ENCODE peak calls at places on chromosomes 12 and 14, in ten cellular contexts. K is suprapubic skin, W is foreskin keratinocyte, Z is neural progenitor cell, A is heart left ventricle, S is sigmoid colon, L is foreskin fibroblast, Q is prostate gland, I is mucosa of descending colon, P is psoas muscle. R is an unnamed sample.

GRCh38 chr12:116718578-116719454 is 19.1 kb downstream of the SPRING1 start:
- DNase-seq in P (no peak), Z (no peak), L (no peak), I (no peak), S (no peak), Q (no peak), A (no peak), K (no peak), W (no peak), R (no peak)

GRCh38 chr14:77000340-77001235 is 27.9 kb downstream of the IRF2BPL start:
- DNase-seq in W (no peak), A (peak), P (peak), K (no peak), L (peak), Q (peak), I (no peak), Z (peak), S (peak), R (no peak)

GRCh38 chr12:101490286-101490920 is 15.3 kb downstream of the SPIC start:
- DNase-seq in P (no peak), Q (peak), W (no peak), L (no peak), Z (peak), K (no peak), S (no peak), A (no peak), I (peak), R (no peak)

GRCh38 chr14:55721353-55721752 is 141.3 kb downstream of the KTN1 start:
- DNase-seq in L (peak), W (peak), A (no peak), S (no peak), I (no peak), Q (no peak), K (no peak), Z (no peak), P (no peak), R (no peak)

GRCh38 chr12:83040339-83040738 is 353.6 kb downstream of the TMTC2 start:
- DNase-seq in A (no peak), L (no peak), Q (no peak), Z (no peak), S (peak), W (no peak), I (no peak), K (no peak), P (no peak), R (no peak)

GRCh38 chr12:128069359-128069997 is 197.5 kb upstream of the TMEM132C start:
- DNase-seq in S (no peak), K (no peak), P (no peak), I (peak), W (peak), L (peak), Z (peak), A (no peak), Q (peak), R (no peak)

GRCh38 chr12:19190292-19191031 is 60.9 kb downstream of the PLEKHA5 start:
- DNase-seq in Q (no peak), I (no peak), W (no peak), Z (no peak), S (no peak), A (no peak), K (no peak), P (no peak), L (peak), R (no peak)

GRCh38 chr12:52231305-52232232 is 1.5 kb upstream of the KRT7 start:
- DNase-seq in W (no peak), I (no peak), Z (no peak), P (no peak), S (peak), L (no peak), A (no peak), K (peak), Q (no peak), R (no peak)

GRCh38 chr12:93571854-93572711 is at the start of gene SOCS2:
- DNase-seq in W (peak), Q (peak), I (peak), P (peak), S (peak), K (no peak), Z (peak), L (no peak), A (peak), R (peak)

GRCh38 chr12:16062611-16063010 is 151.5 kb downstream of the DERA start:
- DNase-seq in K (no peak), Z (no peak), W (no peak), A (no peak), I (no peak), Q (no peak), L (no peak), P (no peak), S (no peak), R (no peak)

GRCh38 chr12:132460571-132460970 is 29.4 kb upstream of the FBRSL1 start:
- DNase-seq in A (no peak), Z (no peak), L (no peak), P (no peak), K (no peak), Q (no peak), S (no peak), W (no peak), I (no peak), R (no peak)

GRCh38 chr14:101185081-101185835 is 281.7 kb upstream of the RTL1 start:
- DNase-seq in L (no peak), K (no peak), W (no peak), Z (no peak), Q (no peak), S (no peak), I (no peak), A (no peak), P (no peak), R (peak)

GRCh38 chr12:76266797-76267196 is 81.4 kb downstream of the BBS10 start:
- DNase-seq in A (peak), S (peak), I (no peak), P (peak), Q (peak), W (peak), L (peak), Z (no peak), K (peak), R (no peak)

GRCh38 chr12:130677957-130678558 is 38.0 kb downstream of the RIMBP2 start:
- DNase-seq in Q (no peak), I (peak), A (no peak), P (no peak), K (no peak), W (no peak), Z (no peak), L (no peak), S (no peak), R (no peak)

GRCh38 chr14:71623939-71624338 is 308.3 kb upstream of the RGS6 start:
- DNase-seq in Q (no peak), Z (no peak), S (no peak), P (no peak), K (no peak), I (no peak), A (no peak), W (no peak), L (no peak), R (no peak)

GRCh38 chr12:80598004-80598606 is 109.3 kb upstream of the MYF6 start:
- DNase-seq in Z (peak), W (peak), I (peak), K (no peak), S (no peak), A (no peak), P (no peak), Q (no peak), L (peak), R (no peak)

GRCh38 chr12:46259713-46260112 is 9.1 kb downstream of the SLC38A1 start:
- DNase-seq in I (no peak), Z (no peak), L (no peak), P (no peak), Q (no peak), K (no peak), W (no peak), A (no peak), S (no peak), R (no peak)

GRCh38 chr14:68014771-68015170 is 195.2 kb downstream of the RAD51B start:
- DNase-seq in S (no peak), A (no peak), W (no peak), Q (no peak), K (no peak), P (no peak), L (no peak), Z (no peak), I (no peak), R (no peak)

GRCh38 chr12:24901975-24902461 is 46.9 kb downstream of the BCAT1 start:
- DNase-seq in Q (no peak), Z (peak), A (no peak), P (no peak), W (no peak), L (no peak), I (peak), S (no peak), K (no peak), R (no peak)

GRCh38 chr14:36605506-36605857 is 23.1 kb upstream of the NKX2-8 start:
- DNase-seq in Z (no peak), K (no peak), I (no peak), W (no peak), A (no peak), Q (no peak), P (no peak), S (no peak), L (no peak), R (no peak)

GRCh38 chr14:91501348-91501747 is 8.8 kb downstream of the PPP4R3A start:
- DNase-seq in S (no peak), I (no peak), Z (no peak), A (no peak), P (no peak), L (no peak), Q (no peak), W (no peak), K (no peak), R (no peak)

GRCh38 chr12:4302881-4303280 is 18.1 kb upstream of the TIGAR start:
- DNase-seq in L (no peak), Z (no peak), P (no peak), I (peak), W (no peak), Q (no peak), S (no peak), A (no peak), K (peak), R (no peak)

GRCh38 chr12:132153501-132154340 is 9.5 kb downstream of the NOC4L start:
- DNase-seq in P (peak), A (peak), W (peak), Z (peak), I (peak), K (no peak), S (peak), L (peak), Q (peak), R (no peak)

GRCh38 chr14:101111620-101112290 is 208.2 kb upstream of the RTL1 start:
- DNase-seq in W (no peak), P (peak), I (no peak), K (peak), Q (no peak), S (peak), Z (no peak), A (no peak), L (no peak), R (peak)

GRCh38 chr14:35336171-35337073 is 44.2 kb downstream of the PSMA6 start:
- DNase-seq in P (peak), A (peak), L (peak), Z (peak), S (peak), K (peak), W (peak), I (peak), Q (peak), R (no peak)

GRCh38 chr14:63210812-63211211 is 6.6 kb downstream of the RHOJ start:
- DNase-seq in Q (no peak), Z (no peak), A (no peak), I (no peak), K (no peak), L (no peak), P (no peak), W (no peak), S (no peak), R (no peak)

GRCh38 chr12:124745891-124746570 is 117.6 kb downstream of the SCARB1 start:
- DNase-seq in A (peak), S (peak), K (peak), L (peak), Z (peak), P (peak), Q (peak), I (peak), W (no peak), R (peak)

GRCh38 chr14:61559641-61560201 is 135.6 kb upstream of the HIF1A start:
- DNase-seq in A (no peak), Z (peak), K (no peak), W (no peak), I (no peak), L (no peak), P (no peak), Q (no peak), S (no peak), R (no peak)

GRCh38 chr12:10069099-10069498 is 29.7 kb downstream of the CLEC1A start:
- DNase-seq in A (no peak), Q (no peak), S (no peak), Z (no peak), K (no peak), I (no peak), W (no peak), L (peak), P (no peak), R (no peak)

GRCh38 chr12:52029686-52030085 is 21.6 kb upstream of the NR4A1 start:
- DNase-seq in Q (no peak), W (no peak), L (no peak), I (no peak), A (peak), P (no peak), K (no peak), Z (peak), S (no peak), R (no peak)

GRCh38 chr14:92513204-92513965 is at the start of gene RIN3:
- DNase-seq in Z (peak), A (peak), W (no peak), S (peak), P (peak), K (no peak), I (peak), Q (no peak), L (peak), R (no peak)

GRCh38 chr14:23555533-23555881 is 564 bp upstream of the THTPA start:
- DNase-seq in I (no peak), Q (no peak), S (no peak), Z (no peak), P (no peak), L (no peak), A (no peak), K (no peak), W (no peak), R (no peak)

GRCh38 chr14:61355892-61356325 is 34.5 kb downstream of the PRKCH start:
- DNase-seq in I (no peak), P (peak), Z (no peak), W (peak), L (peak), A (peak), K (peak), Q (peak), S (peak), R (peak)

GRCh38 chr12:68611094-68611818 is 557 bp downstream of the RAP1B start:
- DNase-seq in K (peak), S (peak), Z (peak), L (peak), A (peak), W (no peak), P (peak), I (peak), Q (peak), R (peak)

GRCh38 chr14:23916038-23916437 is 37.5 kb upstream of the DHRS4 start:
- DNase-seq in S (no peak), Z (no peak), W (no peak), Q (no peak), P (no peak), K (no peak), L (no peak), I (no peak), A (no peak), R (no peak)

GRCh38 chr12:6167327-6168280 is 32.6 kb upstream of the CD9 start:
- DNase-seq in W (peak), L (peak), I (peak), Z (no peak), S (peak), P (peak), A (peak), K (peak), Q (no peak), R (no peak)

GRCh38 chr14:73861060-73861459 is 9.4 kb downstream of the PTGR2 start:
- DNase-seq in K (no peak), Q (no peak), L (no peak), W (no peak), Z (no peak), S (no peak), I (no peak), P (no peak), A (no peak), R (no peak)

GRCh38 chr12:118237908-118238307 is 102.0 kb downstream of the PEBP1 start:
- DNase-seq in Z (no peak), W (peak), I (no peak), P (no peak), Q (peak), A (no peak), S (no peak), K (no peak), L (peak), R (no peak)

DNA sequence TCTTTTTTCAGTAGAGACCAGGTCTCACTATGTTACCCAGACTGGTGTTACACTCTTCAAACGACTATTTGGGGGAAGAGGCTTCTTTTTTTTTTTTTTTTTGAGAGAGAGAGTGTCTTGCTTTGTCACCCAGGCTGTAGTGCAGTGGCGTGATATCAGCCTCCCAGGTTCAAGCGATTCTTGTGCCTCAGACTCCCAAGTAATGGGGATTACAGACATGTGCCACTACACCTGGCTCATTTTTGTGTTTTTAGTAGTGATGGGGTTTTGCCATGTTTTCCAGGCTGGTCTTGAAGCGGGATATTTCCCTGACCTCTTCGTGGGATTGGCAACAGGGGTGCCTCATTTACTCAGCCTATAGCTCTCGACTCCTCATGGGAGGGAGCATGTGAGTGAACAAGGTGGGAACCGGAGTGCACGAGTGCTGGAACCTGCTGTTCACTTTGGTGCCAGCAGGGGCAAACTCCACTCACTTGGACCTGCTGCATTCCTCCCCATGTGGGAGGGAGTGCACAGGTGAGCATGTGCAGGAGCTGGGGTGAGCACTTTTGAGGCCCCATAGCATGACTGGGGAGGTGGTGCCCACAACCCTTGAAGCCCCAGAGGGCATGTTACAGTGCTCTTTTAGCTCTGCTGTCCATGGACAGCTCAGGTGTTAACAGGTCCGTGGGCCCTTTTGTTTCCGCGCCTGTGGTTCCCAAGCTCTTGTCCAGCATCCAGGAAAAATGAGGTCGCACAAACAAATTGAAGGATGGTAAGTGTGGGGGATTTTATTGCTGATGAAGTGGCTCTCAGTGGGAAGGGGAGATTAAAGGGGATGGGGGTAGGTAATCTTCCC is 79.1 kb upstream of the HECTD1 start:
- DNase-seq in K (no peak), I (peak), W (no peak), S (no peak), L (no peak), Q (no peak), A (no peak), P (no peak), Z (peak), R (no peak)
- TF ChIP-seq CTCF in K (peak), I (peak), W (peak), S (no peak), L (peak), Q (no peak), A (peak), P (peak), Z (peak), R (peak)

DNA sequence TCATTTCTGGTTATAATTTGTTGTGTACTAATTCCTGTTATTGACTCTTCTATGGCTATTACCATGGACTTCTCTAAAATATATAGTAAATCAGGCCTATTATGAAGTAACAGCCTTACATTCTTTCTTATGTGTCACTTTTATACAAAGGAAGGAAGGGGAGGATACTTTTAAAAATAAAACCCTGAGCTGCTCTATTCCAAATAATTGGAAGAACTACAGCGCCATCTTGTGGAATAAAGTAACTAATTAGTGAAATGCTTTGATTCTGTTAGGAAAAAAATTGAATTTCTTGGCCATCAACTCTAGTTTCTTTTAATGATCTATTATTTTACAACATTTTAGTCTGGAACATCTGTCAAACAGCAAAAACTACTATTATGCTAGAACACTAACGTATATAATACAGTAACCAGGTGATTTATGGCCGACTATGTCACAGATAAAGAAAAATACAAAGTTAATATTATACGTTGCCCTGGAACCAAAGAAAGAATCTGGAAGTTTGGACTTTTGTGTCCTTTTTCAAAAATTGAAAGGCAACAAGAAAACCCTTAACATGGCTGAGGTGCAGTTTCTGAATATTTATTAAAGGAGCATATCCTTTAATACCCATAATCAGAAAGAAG is 55.0 kb upstream of the NELL2 start:
- DNase-seq in K (no peak), A (no peak), L (peak), S (no peak), W (peak), Z (peak), P (no peak), Q (no peak), I (no peak), R (no peak)
- TF ChIP-seq CTCF in K (no peak), A (peak), L (peak), S (peak), W (peak), Z (peak), P (peak), Q (peak), I (no peak), R (peak)

GRCh38 chr14:46663382-46663781 is 11.8 kb upstream of the RPL10L start:
- DNase-seq in P (no peak), L (no peak), W (no peak), A (no peak), Q (no peak), S (no peak), Z (no peak), K (no peak), I (no peak), R (no peak)

DNA sequence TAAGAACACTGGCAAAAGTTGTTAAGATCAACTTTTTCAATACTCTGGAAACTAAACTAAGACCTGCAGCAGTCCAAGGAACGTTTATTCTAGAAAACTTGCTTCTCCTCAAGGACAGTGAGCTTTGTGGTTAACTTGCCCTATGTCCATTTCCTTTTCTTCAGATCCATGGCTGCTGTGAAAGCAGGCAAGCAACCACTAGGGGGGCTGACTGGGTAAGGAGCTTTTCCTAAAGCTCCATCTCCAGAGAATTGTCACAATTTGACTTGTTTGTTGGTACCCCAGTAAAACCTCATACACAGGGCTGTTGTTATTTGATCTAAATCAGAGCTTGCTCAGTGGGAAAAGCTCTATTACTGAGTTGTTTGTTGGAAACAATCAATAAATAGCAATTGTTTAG is 10.1 kb upstream of the RPL10L start:
- DNase-seq in L (no peak), S (no peak), Q (no peak), P (no peak), Z (peak), W (no peak), K (no peak), A (no peak), I (peak), R (no peak)
- TF ChIP-seq CTCF in L (no peak), S (no peak), Q (no peak), P (no peak), Z (peak), W (no peak), K (no peak), A (no peak), I (no peak), R (peak)

GRCh38 chr14:22510527-22511110 is 78.4 kb downstream of the DAD1 start:
- DNase-seq in P (no peak), W (no peak), Q (no peak), I (no peak), L (no peak), S (no peak), A (no peak), K (no peak), Z (no peak), R (no peak)
- TF ChIP-seq CTCF in P (no peak), W (no peak), Q (no peak), I (no peak), L (no peak), S (no peak), A (no peak), K (no peak), Z (no peak), R (no peak)

R was measured in type B pancreatic cell.